ENCODE peak calls at places on chromosome 1, in ten cellular contexts. Q is ovary; E is tibial artery; M is IMR-90; C is brain microvascular endothelial cell; L is PC-3; W is right atrium auricular region; K is uterus; T is SK-N-SH; J is CD8-positive, alpha-beta T cell. P is an unnamed sample.

GRCh38 chr1:11383553-11384169 is 95.3 kb upstream of the DISP3 start:
- DNase-seq in Q (no peak), E (no peak), M (no peak), C (no peak), L (no peak), W (no peak), K (no peak), T (no peak), J (no peak), P (no peak)

GRCh38 chr1:35598895-35599294 is 25.8 kb downstream of the TFAP2E start:
- DNase-seq in Q (no peak), E (no peak), M (no peak), C (no peak), L (no peak), W (peak; percentile 32), K (no peak), T (no peak), J (no peak), P (no peak)

GRCh38 chr1:43836267-43836951 is 97.2 kb upstream of the ARTN start:
- DNase-seq in Q (peak; percentile 29), E (no peak), M (no peak), C (no peak), L (peak; percentile 90), W (no peak), K (peak; percentile 36), T (peak; percentile 85), J (peak; percentile 73), P (no peak)

GRCh38 chr1:152440635-152441471 is 26.8 kb upstream of the CRNN start:
- DNase-seq in Q (peak; percentile 26), E (peak; percentile 70), M (peak; percentile 54), C (peak; percentile 59), L (peak; percentile 82), W (peak; percentile 80), K (peak; percentile 38), T (peak; percentile 66), J (peak; percentile 68), P (no peak)

GRCh38 chr1:235932090-235932510 is 65.4 kb upstream of the LYST start:
- DNase-seq in Q (no peak), E (no peak), M (no peak), C (no peak), L (no peak), W (no peak), K (no peak), T (no peak), J (no peak), P (no peak)

GRCh38 chr1:183942933-183943693 is 94.4 kb downstream of the COLGALT2 start:
- DNase-seq in Q (no peak), E (no peak), M (peak; percentile 98), C (peak; percentile 99), L (peak; percentile 79), W (no peak), K (no peak), T (no peak), J (no peak), P (peak; percentile 29)

GRCh38 chr1:159008744-159009188 is 941 bp upstream of the IFI16 start:
- DNase-seq in Q (no peak), E (no peak), M (peak; percentile 16), C (no peak), L (no peak), W (no peak), K (no peak), T (no peak), J (peak; percentile 70), P (no peak)

GRCh38 chr1:154784924-154785531 is 85.1 kb downstream of the KCNN3 start:
- DNase-seq in Q (no peak), E (no peak), M (no peak), C (no peak), L (no peak), W (peak; percentile 63), K (no peak), T (no peak), J (peak; percentile 38), P (no peak)

GRCh38 chr1:180310095-180310494 is 80.0 kb downstream of the LHX4 start:
- DNase-seq in Q (no peak), E (no peak), M (peak; percentile 53), C (peak; percentile 9), L (peak; percentile 23), W (no peak), K (no peak), T (no peak), J (no peak), P (no peak)

DNA sequence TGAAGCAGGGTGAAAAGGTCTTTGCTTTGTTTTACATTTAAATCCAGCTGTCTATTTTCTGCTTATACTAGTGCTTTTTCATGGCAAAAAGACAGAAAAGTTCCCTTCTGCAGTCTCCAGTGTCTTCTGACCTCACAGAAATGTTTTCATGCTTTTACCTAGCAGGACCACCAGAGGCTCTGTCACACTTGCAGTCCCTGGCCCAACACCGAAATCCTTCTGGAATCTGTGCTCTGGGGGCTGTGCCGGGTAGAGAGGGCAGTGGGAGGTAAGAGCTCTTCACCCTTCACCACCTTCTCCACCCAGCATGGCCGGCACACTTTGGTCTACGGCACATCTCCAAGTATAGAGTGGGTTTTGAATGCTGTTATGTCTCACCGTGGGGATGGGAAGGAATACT is 20.8 kb downstream of the GNAT2 start:
- DNase-seq in Q (no peak), E (no peak), M (no peak), C (no peak), L (no peak), W (no peak), K (no peak), T (peak; percentile 6), J (no peak), P (no peak)
- TF ChIP-seq CTCF in Q (no peak), E (no peak), M (no peak), C (peak; percentile 53), L (peak; percentile 36), W (no peak), K (no peak), T (peak; percentile 18), J (no peak), P (no peak)

GRCh38 chr1:200891774-200892157 is 2.9 kb upstream of the INAVA start:
- DNase-seq in Q (no peak), E (no peak), M (no peak), C (no peak), L (peak; percentile 55), W (no peak), K (no peak), T (no peak), J (no peak), P (no peak)
- H3K4me3 ChIP-seq in Q (no peak overlapping the region), E (peak overlapping the region; percentile 55), M (peak overlapping the region; percentile 29), C (peak overlapping the region; percentile 62), L (peak overlapping the region; percentile 67), W (no peak overlapping the region), K (no peak overlapping the region), T (peak overlapping the region; percentile 70), J (peak overlapping the region; percentile 49), P (peak overlapping the region; percentile 33)

DNA sequence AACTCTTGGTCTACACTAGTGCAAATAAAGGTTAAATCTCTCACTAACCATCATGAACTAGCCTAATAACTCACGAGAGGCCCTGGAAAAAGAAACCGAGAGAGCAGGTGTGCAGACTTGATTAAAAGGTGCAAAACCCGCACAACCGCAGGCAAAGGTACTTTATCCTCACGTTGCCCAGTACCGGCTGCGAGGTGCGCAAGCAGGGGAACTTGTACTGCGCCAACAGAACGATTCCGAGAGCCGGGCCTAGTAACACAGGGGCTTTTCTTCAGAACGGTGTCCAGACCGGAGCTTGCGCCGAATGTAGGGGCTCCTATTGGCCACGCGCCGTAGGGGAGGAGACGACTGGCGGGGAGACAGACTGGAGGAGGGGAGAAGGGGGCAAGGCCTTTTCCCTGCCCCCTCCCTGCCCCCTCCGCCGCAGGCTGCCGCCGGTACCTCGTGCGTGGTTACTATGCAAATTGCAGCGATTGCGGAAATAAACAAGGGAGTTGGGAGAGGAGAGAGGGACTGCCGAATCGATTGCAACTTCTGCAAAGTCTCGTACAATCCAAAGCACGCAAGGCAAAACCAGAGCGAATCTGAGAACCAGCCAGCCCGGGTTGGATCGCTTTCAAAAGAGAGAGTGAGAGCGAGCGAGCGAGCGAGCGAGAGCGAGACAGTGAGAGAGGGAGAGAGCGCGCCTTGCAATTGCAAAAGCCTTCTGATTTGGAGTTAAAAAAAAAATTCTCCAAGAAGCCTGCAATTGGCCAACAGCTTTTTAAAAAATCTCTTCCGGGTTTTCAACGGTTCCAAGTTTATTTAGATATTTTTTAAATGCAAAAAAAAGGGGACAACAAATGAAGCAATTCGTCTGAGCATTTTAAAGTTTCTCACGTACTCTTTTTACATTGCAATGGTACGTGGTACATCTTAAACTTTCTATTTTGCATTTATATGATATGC is 5.4 kb upstream of the NFIA start:
- DNase-seq in Q (peak; percentile 87), E (peak; percentile 73), M (peak; percentile 76), C (peak; percentile 89), L (peak; percentile 93), W (peak; percentile 85), K (peak; percentile 78), T (peak; percentile 88), J (peak; percentile 85), P (peak; percentile 31)
- TF ChIP-seq CTCF in Q (no peak), E (no peak), M (no peak), C (no peak), L (no peak), W (no peak), K (no peak), T (no peak), J (no peak), P (no peak)

GRCh38 chr1:201741763-201742342 is 87.1 kb upstream of the IPO9 start:
- DNase-seq in Q (no peak), E (no peak), M (no peak), C (no peak), L (no peak), W (no peak), K (no peak), T (no peak), J (no peak), P (no peak)

GRCh38 chr1:201739054-201739453 is 89.9 kb upstream of the IPO9 start:
- DNase-seq in Q (no peak), E (no peak), M (no peak), C (no peak), L (no peak), W (no peak), K (no peak), T (peak; percentile 47), J (no peak), P (no peak)

GRCh38 chr1:201739492-201740085 is 89.4 kb upstream of the IPO9 start:
- DNase-seq in Q (no peak), E (peak; percentile 73), M (no peak), C (no peak), L (peak; percentile 54), W (peak; percentile 79), K (peak; percentile 52), T (peak; percentile 85), J (peak; percentile 49), P (no peak)

GRCh38 chr1:201740086-201740541 is 88.8 kb upstream of the IPO9 start:
- DNase-seq in Q (no peak), E (no peak), M (no peak), C (no peak), L (no peak), W (no peak), K (no peak), T (peak; percentile 40), J (no peak), P (no peak)

DNA sequence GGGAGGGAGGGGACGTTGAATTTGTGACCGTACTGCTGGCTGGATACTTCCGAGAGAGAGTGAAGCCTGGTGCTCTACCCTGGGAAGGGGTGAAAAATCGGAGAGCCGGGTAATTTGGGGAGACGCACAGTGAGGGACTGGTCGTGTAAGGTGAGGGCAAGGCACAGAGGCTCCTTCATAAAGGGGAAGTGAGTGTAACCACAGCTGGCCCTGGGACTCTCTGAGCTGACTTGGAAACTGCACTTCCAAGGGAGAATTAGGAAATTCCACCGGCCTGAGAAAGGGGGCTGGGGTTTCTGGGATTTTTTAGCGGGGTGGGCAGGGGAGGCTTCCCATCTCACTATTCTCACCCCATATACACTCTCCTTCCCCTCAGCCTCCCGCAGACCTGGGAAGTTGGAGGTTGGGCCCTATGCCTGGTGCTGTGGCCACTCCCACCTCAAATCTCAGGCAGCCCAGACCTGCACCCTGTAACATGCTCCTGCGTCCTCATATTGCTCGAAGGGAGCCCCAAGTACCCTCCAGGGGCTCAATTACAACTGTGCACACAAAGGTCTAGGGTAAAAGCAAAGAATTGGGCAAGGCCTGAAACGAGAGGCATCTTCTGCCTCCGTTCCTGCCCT is 88.2 kb upstream of the IPO9 start:
- DNase-seq in Q (no peak), E (no peak), M (no peak), C (no peak), L (no peak), W (no peak), K (no peak), T (no peak), J (no peak), P (no peak)
- H3K4me3 ChIP-seq in Q (peak overlapping the region; percentile 72), E (peak overlapping the region; percentile 83), M (no peak overlapping the region), C (peak overlapping the region; percentile 72), L (peak overlapping the region; percentile 79), W (peak overlapping the region; percentile 58), K (peak overlapping the region; percentile 53), T (peak overlapping the region; percentile 66), J (peak overlapping the region; percentile 71), P (peak overlapping the region; percentile 60)